ENCODE peak calls at places on chromosomes 3 and 15, in ten cellular contexts. W is Panc1; P is fibroblast of lung; U is NCI-H82; I is dorsolateral prefrontal cortex; R is GM10248; H is myocyte; N is tibial artery; X is activated naive CD8-positive, alpha-beta T cell treated with anti-CD3 and anti-CD28 coated beads, Interleukin-2, amount 50 U/mL, for 24 hours; K is stomach. S is an unnamed sample.

GRCh38 chr3:65231544-65231943 is 543.7 kb upstream of the ADAMTS9 start:
- DNase-seq in W (no peak), P (no peak), U (no peak), I (no peak), R (no peak), H (no peak), N (no peak), X (no peak), K (no peak), S (no peak)

GRCh38 chr3:178802993-178803693 is 266.9 kb downstream of the KCNMB2 start:
- DNase-seq in W (no peak), P (peak), U (peak), I (no peak), R (no peak), H (no peak), N (no peak), X (no peak), K (no peak), S (no peak)

GRCh38 chr3:88150771-88151170 is 1.0 kb downstream of the C3orf38 start:
- DNase-seq in W (no peak), P (no peak), U (no peak), I (no peak), R (peak), H (no peak), N (no peak), X (no peak), K (no peak), S (no peak)

GRCh38 chr3:6733699-6734394 is 127.1 kb upstream of the GRM7 start:
- DNase-seq in W (no peak), P (no peak), U (no peak), I (no peak), R (no peak), H (no peak), N (no peak), X (no peak), K (no peak), S (no peak)

GRCh38 chr3:127026036-127026435 is 43.1 kb downstream of the PLXNA1 start:
- DNase-seq in W (no peak), P (no peak), U (no peak), I (no peak), R (no peak), H (no peak), N (no peak), X (no peak), K (no peak), S (no peak)

GRCh38 chr15:38528279-38528678 is 36.3 kb downstream of the RASGRP1 start:
- DNase-seq in W (no peak), P (no peak), U (no peak), I (no peak), R (no peak), H (no peak), N (no peak), X (no peak), K (no peak), S (no peak)

GRCh38 chr15:52515343-52515742 is 13.3 kb downstream of the MYO5A start:
- DNase-seq in W (no peak), P (no peak), U (no peak), I (no peak), R (no peak), H (no peak), N (no peak), X (no peak), K (no peak), S (no peak)

GRCh38 chr3:187739125-187739560 is 6.1 kb downstream of the BCL6 start:
- DNase-seq in W (no peak), P (no peak), U (no peak), I (no peak), R (no peak), H (no peak), N (no peak), X (peak), K (peak), S (no peak)

GRCh38 chr15:90987561-90988141 is 6.7 kb downstream of the PRC1 start:
- DNase-seq in W (no peak), P (peak), U (no peak), I (no peak), R (no peak), H (peak), N (no peak), X (no peak), K (no peak), S (no peak)

GRCh38 chr3:97009427-97010019 is 195.1 kb downstream of the EPHA6 start:
- DNase-seq in W (no peak), P (no peak), U (peak), I (no peak), R (no peak), H (no peak), N (no peak), X (no peak), K (no peak), S (no peak)

GRCh38 chr3:16063603-16064002 is 110.9 kb upstream of the GALNT15 start:
- DNase-seq in W (no peak), P (no peak), U (no peak), I (peak), R (no peak), H (no peak), N (no peak), X (no peak), K (no peak), S (no peak)

GRCh38 chr15:90582553-90582952 is 52.8 kb downstream of the CRTC3 start:
- DNase-seq in W (no peak), P (no peak), U (no peak), I (no peak), R (no peak), H (no peak), N (no peak), X (no peak), K (no peak), S (no peak)